ENCODE peak calls at places on chromosome 11, in four cellular contexts. D is K562, H is H1, Z is HepG2. F is an unnamed sample.

GRCh38 chr11:39190751-39191150 is 2268.7 kb downstream of the LRRC4C start:
- DNase-seq in D (no peak), H (no peak), Z (no peak), F (no peak)

GRCh38 chr11:119859684-119860083 is 130.7 kb upstream of the NECTIN1 start:
- DNase-seq in D (no peak), H (no peak), Z (no peak), F (no peak)

GRCh38 chr11:122976734-122977454 is 4.7 kb downstream of the BSX start:
- DNase-seq in D (no peak), H (peak; percentile 84), Z (no peak), F (no peak)

GRCh38 chr11:73493838-73494598 is 103.9 kb downstream of the FAM168A start:
- DNase-seq in D (no peak), H (peak; percentile 46), Z (peak; percentile 46), F (no peak)

GRCh38 chr11:44368886-44369285 is 58.9 kb upstream of the ALX4 start:
- DNase-seq in D (no peak), H (no peak), Z (no peak), F (no peak)

GRCh38 chr11:73814812-73815211 is 27.1 kb downstream of the MRPL48 start:
- DNase-seq in D (no peak), H (no peak), Z (no peak), F (no peak)

GRCh38 chr11:32829680-32830412 is at the start of gene PRRG4:
- DNase-seq in D (no peak), H (peak; percentile 80), Z (no peak), F (no peak)

GRCh38 chr11:35605691-35606090 is 12.6 kb upstream of the FJX1 start:
- DNase-seq in D (no peak), H (no peak), Z (no peak), F (no peak)

GRCh38 chr11:110909331-110909730 is 197.1 kb upstream of the ARHGAP20 start:
- DNase-seq in D (no peak), H (no peak), Z (no peak), F (no peak)

GRCh38 chr11:2807801-2808241 is 77.8 kb downstream of the CDKN1C start:
- DNase-seq in D (no peak), H (no peak), Z (no peak), F (no peak)

GRCh38 chr11:11611381-11611780 is 10.4 kb downstream of the GALNT18 start:
- DNase-seq in D (no peak), H (no peak), Z (no peak), F (no peak)

GRCh38 chr11:80371931-80372330 is 931.1 kb upstream of the TENM4 start:
- DNase-seq in D (no peak), H (no peak), Z (no peak), F (no peak)

GRCh38 chr11:74678041-74678440 is 53.2 kb downstream of the CHRDL2 start:
- DNase-seq in D (no peak), H (no peak), Z (no peak), F (no peak)

GRCh38 chr11:13341028-13341427 is 63.4 kb downstream of the BMAL1 start:
- DNase-seq in D (no peak), H (no peak), Z (no peak), F (no peak)

GRCh38 chr11:134818531-134818930 is 406.5 kb upstream of the B3GAT1 start:
- DNase-seq in D (no peak), H (no peak), Z (no peak), F (no peak)

GRCh38 chr11:59208956-59209355 is 3.8 kb downstream of the MPEG1 start:
- DNase-seq in D (no peak), H (no peak), Z (no peak), F (no peak)

GRCh38 chr11:2578006-2578933 is 121.5 kb downstream of the KCNQ1OT1 start:
- DNase-seq in D (no peak), H (no peak), Z (no peak), F (no peak)

GRCh38 chr11:128297805-128298204 is 289.6 kb downstream of the ETS1 start:
- DNase-seq in D (no peak), H (no peak), Z (no peak), F (no peak)

GRCh38 chr11:46391578-46392420 is at the start of gene CHRM4:
- DNase-seq in D (peak; percentile 90), H (peak; percentile 82), Z (peak; percentile 24), F (no peak)

GRCh38 chr11:119248750-119249670 is 42.9 kb downstream of the CBL start:
- DNase-seq in D (no peak), H (no peak), Z (no peak), F (no peak)

GRCh38 chr11:69643646-69644045 is 2.7 kb downstream of the CCND1 start:
- DNase-seq in D (no peak), H (no peak), Z (no peak), F (no peak)
- H3K9ac ChIP-seq in D (no peak overlapping the region), H (no peak overlapping the region), Z (peak overlapping the region; percentile 95), F (no peak overlapping the region)

GRCh38 chr11:6655020-6655789 is 404 bp downstream of the DCHS1 start:
- DNase-seq in D (no peak), H (peak; percentile 52), Z (no peak), F (no peak)
- TF ChIP-seq CREB1 in D (no peak), H (peak; percentile 46), Z (no peak), F (no peak)

GRCh38 chr11:64415996-64416728 is 57.2 kb downstream of the RPS6KA4 start:
- DNase-seq in D (no peak), H (no peak), Z (no peak), F (no peak)
- H3K9ac ChIP-seq in D (no peak overlapping the region), H (no peak overlapping the region), Z (no peak overlapping the region), F (no peak overlapping the region)

GRCh38 chr11:64865286-64866172 is 12.9 kb downstream of the EHD1 start:
- DNase-seq in D (no peak), H (no peak), Z (no peak), F (no peak)
- TF ChIP-seq CREB1 in D (no peak), H (no peak), Z (no peak), F (no peak)

DNA sequence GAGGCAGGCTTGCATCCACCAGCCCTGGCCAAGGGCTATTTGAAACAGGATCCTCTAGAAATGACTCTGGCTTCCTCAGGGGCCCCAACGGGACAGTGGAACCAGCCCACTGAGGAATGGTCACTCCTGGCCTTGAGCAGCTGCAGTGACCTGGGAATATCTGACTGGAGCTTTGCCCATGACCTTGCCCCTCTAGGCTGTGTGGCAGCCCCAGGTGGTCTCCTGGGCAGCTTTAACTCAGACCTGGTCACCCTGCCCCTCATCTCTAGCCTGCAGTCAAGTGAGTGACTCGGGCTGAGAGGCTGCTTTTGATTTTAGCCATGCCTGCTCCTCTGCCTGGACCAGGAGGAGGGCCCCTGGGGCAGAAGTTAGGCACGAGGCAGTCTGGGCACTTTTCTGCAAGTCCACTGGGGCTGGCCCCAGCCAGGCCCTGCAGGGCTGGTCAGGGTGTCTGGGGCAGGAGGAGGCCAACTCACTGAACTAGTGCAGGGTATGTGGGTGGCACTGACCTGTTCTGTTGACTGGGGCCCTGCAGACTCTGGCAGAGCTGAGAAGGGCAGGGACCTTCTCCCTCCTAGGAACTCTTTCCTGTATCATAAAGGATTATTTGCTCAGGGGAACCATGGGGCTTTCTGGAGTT is 13.3 kb downstream of the IL10RA start:
- DNase-seq in D (no peak), H (no peak), Z (no peak), F (no peak)
- H3K9ac ChIP-seq in D (no peak overlapping the region), H (no peak overlapping the region), Z (no peak overlapping the region), F (no peak overlapping the region)

DNA sequence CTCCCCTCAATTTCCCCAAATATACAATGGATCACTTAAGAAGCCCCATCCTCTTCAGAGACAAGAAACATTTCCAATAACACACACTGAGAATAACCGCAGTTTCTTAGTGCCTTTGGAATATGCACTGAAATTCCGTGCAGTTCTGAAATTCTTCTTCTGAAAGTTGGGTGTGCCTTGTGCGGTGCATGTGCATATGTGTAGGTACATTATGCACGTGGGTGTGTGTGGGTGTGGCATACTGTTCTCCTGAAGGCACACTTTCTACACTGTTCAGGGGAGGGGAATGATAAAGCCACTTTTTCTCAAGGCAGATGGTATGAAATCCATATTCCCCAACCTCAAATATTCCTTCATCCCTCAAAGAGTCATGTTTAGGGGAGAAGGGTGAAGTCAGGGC is 1.7 kb downstream of the EXPH5 start:
- DNase-seq in D (peak; percentile 35), H (no peak), Z (no peak), F (no peak)
- TF ChIP-seq CREB1 in D (no peak), H (no peak), Z (no peak), F (no peak)

GRCh38 chr11:116578971-116579687 is 193.7 kb downstream of the BUD13 start:
- DNase-seq in D (no peak), H (peak; percentile 54), Z (peak; percentile 23), F (no peak)
- H3K9ac ChIP-seq in D (no peak overlapping the region), H (no peak overlapping the region), Z (no peak overlapping the region), F (no peak overlapping the region)

DNA sequence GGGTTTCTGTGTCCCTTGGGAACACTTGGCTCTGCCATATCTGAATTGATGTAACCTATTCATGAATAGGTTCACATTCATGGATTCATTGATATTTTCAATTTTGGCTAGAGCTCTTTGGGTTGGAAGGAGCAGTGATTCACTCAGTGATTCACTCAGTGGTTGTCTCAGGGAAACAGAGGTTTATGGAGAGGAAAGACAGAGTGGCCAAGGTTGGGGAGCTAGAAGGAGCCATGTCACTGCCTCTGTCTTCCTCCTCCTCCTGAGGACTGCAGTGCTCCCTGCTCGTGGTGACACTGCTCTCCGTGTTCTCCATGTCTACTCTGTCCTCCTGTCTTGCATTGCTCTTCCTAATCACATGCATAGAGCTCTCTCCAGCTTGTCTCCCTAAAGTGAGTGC is 17.4 kb downstream of the CEP164 start:
- DNase-seq in D (no peak), H (no peak), Z (no peak), F (no peak)
- TF ChIP-seq CREB1 in D (no peak), H (no peak), Z (no peak), F (no peak)

DNA sequence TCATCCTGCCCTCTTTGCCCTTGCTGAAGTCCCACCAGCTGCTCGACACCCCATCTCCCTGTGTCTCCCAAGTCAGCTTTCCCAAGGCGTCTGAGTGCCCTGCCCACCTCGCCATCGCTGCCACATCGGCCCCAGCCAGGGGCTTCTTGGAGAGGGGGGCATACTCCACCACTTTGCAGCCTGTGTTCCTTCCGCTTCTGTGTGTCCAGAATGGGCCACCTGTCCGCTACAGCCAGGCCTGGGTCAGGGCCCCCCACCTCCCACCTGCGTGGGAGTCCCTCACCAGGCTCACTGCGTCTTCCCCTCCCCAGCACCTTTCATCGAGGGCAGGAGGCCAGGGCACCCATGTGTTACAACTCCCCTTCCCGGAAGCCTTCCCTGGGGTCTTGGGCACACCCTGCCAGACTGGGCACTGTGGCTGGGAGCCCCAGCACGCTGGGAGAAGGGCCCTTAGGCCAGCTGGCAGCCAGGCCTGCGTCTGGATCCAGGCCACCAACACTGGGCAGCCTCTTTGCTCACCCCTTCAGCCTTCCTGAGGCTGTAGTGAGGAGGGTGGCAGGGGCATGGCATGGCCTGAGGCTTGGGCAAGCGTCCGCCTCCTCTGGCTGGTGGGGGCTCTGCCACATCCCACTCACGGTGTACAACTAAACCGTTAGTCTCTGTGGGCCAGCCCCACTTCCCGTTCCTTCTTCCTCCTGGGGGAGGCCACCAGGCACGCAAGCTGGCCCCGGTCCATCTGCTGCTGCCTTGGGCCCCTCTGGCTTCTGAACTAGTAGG is 13.4 kb downstream of the CPT1A start:
- DNase-seq in D (no peak), H (no peak), Z (no peak), F (no peak)
- H3K9ac ChIP-seq in D (no peak overlapping the region), H (no peak overlapping the region), Z (no peak overlapping the region), F (peak overlapping the region; percentile 40)

DNA sequence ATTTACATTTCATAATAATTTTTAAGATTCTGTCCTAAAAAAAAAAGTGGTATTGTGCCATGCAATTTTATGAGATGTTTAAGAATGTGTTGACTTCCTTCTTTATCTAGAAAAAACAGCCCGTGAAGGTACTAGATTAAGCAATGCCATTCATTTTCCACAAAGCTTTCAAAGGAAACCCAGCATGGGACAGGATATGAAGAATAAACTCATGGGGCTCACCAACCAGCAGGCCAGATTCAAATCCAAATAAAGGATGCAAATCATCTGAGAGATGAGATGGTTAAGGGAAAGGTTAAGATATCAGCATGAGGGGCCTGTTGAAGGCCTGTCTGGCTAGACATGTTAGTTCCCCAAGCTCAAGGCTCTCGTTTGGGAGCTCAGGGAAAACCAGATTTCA is 199.1 kb downstream of the SWAP70 start:
- DNase-seq in D (no peak), H (no peak), Z (no peak), F (no peak)
- TF ChIP-seq CREB1 in D (no peak), H (no peak), Z (no peak), F (no peak)

F was measured in GM12878.